ENCODE peak calls at places on chromosomes 1 and 21, in seven cellular contexts. One of them, this sample, is unnamed.
A peak's percentile ranks its signal among the peaks of the same experiment; 100 is the strongest.

GRCh38 chr1:10901091-10901893 is 104.8 kb upstream of the CASZ1 start:
- DNase-seq in GM06990: no peak
- DNase-seq in AG09319: no peak
- DNase-seq in AG08396: no peak
- DNase-seq in GM12865: no peak
- DNase-seq in fibroblast of the conjunctiva: no peak
- DNase-seq in progenitor cell of endocrine pancreas: no peak
- DNase-seq in this sample: no peak

GRCh38 chr1:210695041-210695440 is 366.3 kb downstream of the HHAT start:
- DNase-seq in GM12865: no peak
- DNase-seq in AG08396: no peak
- DNase-seq in fibroblast of the conjunctiva: no peak
- DNase-seq in progenitor cell of endocrine pancreas: no peak
- DNase-seq in GM06990: no peak
- DNase-seq in AG09319: no peak
- DNase-seq in this sample: no peak

GRCh38 chr1:23590058-23590783 is 30.9 kb upstream of the ID3 start:
- DNase-seq in GM12865: peak; percentile 72
- DNase-seq in AG09319: no peak
- DNase-seq in AG08396: no peak
- DNase-seq in progenitor cell of endocrine pancreas: no peak
- DNase-seq in GM06990: no peak
- DNase-seq in fibroblast of the conjunctiva: no peak
- DNase-seq in this sample: peak; percentile 26

GRCh38 chr1:204493145-204493881 is 1.3 kb downstream of the PIK3C2B start:
- DNase-seq in AG08396: peak; percentile 36
- DNase-seq in GM06990: no peak
- DNase-seq in GM12865: no peak
- DNase-seq in progenitor cell of endocrine pancreas: no peak
- DNase-seq in fibroblast of the conjunctiva: peak; percentile 83
- DNase-seq in AG09319: peak; percentile 75
- DNase-seq in this sample: peak; percentile 28

GRCh38 chr1:19222979-19223824 is 13.1 kb upstream of the UBR4 start:
- DNase-seq in fibroblast of the conjunctiva: no peak
- DNase-seq in AG09319: no peak
- DNase-seq in AG08396: no peak
- DNase-seq in GM06990: no peak
- DNase-seq in GM12865: no peak
- DNase-seq in progenitor cell of endocrine pancreas: no peak
- DNase-seq in this sample: no peak

GRCh38 chr1:169427081-169427611 is at the start of gene CCDC181:
- DNase-seq in fibroblast of the conjunctiva: peak; percentile 56
- DNase-seq in AG09319: no peak
- DNase-seq in GM12865: peak; percentile 81
- DNase-seq in progenitor cell of endocrine pancreas: peak; percentile 72
- DNase-seq in GM06990: peak; percentile 8
- DNase-seq in AG08396: peak; percentile 36
- DNase-seq in this sample: peak; percentile 78

GRCh38 chr1:206903687-206904086 is 6.4 kb downstream of the IL24 start:
- DNase-seq in fibroblast of the conjunctiva: no peak
- DNase-seq in GM06990: no peak
- DNase-seq in progenitor cell of endocrine pancreas: no peak
- DNase-seq in AG09319: no peak
- DNase-seq in AG08396: no peak
- DNase-seq in GM12865: no peak
- DNase-seq in this sample: no peak

GRCh38 chr1:14294860-14295259 is 303.6 kb upstream of the KAZN start:
- DNase-seq in AG09319: no peak
- DNase-seq in GM06990: no peak
- DNase-seq in GM12865: no peak
- DNase-seq in fibroblast of the conjunctiva: no peak
- DNase-seq in AG08396: no peak
- DNase-seq in progenitor cell of endocrine pancreas: no peak
- DNase-seq in this sample: no peak

GRCh38 chr21:21101911-21102310 is 103.7 kb downstream of the NCAM2 start:
- DNase-seq in fibroblast of the conjunctiva: peak; percentile 49
- DNase-seq in AG08396: peak; percentile 2
- DNase-seq in GM12865: peak; percentile 1
- DNase-seq in progenitor cell of endocrine pancreas: no peak
- DNase-seq in GM06990: no peak
- DNase-seq in AG09319: no peak
- DNase-seq in this sample: no peak

GRCh38 chr21:39885119-39885848 is 18.0 kb downstream of the PCP4 start:
- DNase-seq in fibroblast of the conjunctiva: no peak
- DNase-seq in progenitor cell of endocrine pancreas: no peak
- DNase-seq in AG09319: no peak
- DNase-seq in AG08396: no peak
- DNase-seq in GM06990: no peak
- DNase-seq in GM12865: no peak
- DNase-seq in this sample: peak; percentile 90

GRCh38 chr1:12184008-12184681 is 17.4 kb downstream of the TNFRSF1B start:
- DNase-seq in GM12865: no peak
- DNase-seq in progenitor cell of endocrine pancreas: no peak
- DNase-seq in GM06990: no peak
- DNase-seq in fibroblast of the conjunctiva: peak; percentile 77
- DNase-seq in AG08396: peak; percentile 81
- DNase-seq in AG09319: peak; percentile 57
- DNase-seq in this sample: no peak

GRCh38 chr1:203442821-203443220 is 32.8 kb upstream of the PRELP start:
- DNase-seq in progenitor cell of endocrine pancreas: no peak
- DNase-seq in GM06990: no peak
- DNase-seq in AG08396: no peak
- DNase-seq in fibroblast of the conjunctiva: no peak
- DNase-seq in AG09319: no peak
- DNase-seq in GM12865: no peak
- DNase-seq in this sample: no peak

GRCh38 chr1:184088037-184088436 is 36.5 kb downstream of the TSEN15 start:
- DNase-seq in fibroblast of the conjunctiva: no peak
- DNase-seq in AG09319: no peak
- DNase-seq in GM06990: no peak
- DNase-seq in AG08396: no peak
- DNase-seq in progenitor cell of endocrine pancreas: no peak
- DNase-seq in GM12865: no peak
- DNase-seq in this sample: no peak

GRCh38 chr1:177737456-177737855 is 232.4 kb downstream of the SEC16B start:
- DNase-seq in AG08396: no peak
- DNase-seq in progenitor cell of endocrine pancreas: no peak
- DNase-seq in GM12865: no peak
- DNase-seq in AG09319: no peak
- DNase-seq in GM06990: no peak
- DNase-seq in fibroblast of the conjunctiva: no peak
- DNase-seq in this sample: no peak

GRCh38 chr1:24770891-24771290 is 25.6 kb downstream of the CLIC4 start:
- DNase-seq in GM06990: no peak
- DNase-seq in AG09319: no peak
- DNase-seq in progenitor cell of endocrine pancreas: no peak
- DNase-seq in AG08396: no peak
- DNase-seq in GM12865: no peak
- DNase-seq in fibroblast of the conjunctiva: no peak
- DNase-seq in this sample: no peak